ENCODE peak calls at places on chromosomes 7 and 10, in ten cellular contexts. One of them, this sample, is unnamed.
A peak's percentile ranks its signal among the peaks of the same experiment; 100 is the strongest.

GRCh38 chr10:103053659-103054581 is 135.8 kb downstream of the CNNM2 start:
- DNase-seq in RKO: peak; percentile 30
- DNase-seq in transverse colon: peak; percentile 51
- DNase-seq in hippocampal formation: peak; percentile 60
- DNase-seq in lower leg skin: peak; percentile 87
- DNase-seq in esophagus squamous epithelium: no peak
- DNase-seq in T-helper 9 cell: peak; percentile 15
- DNase-seq in heart right ventricle: peak; percentile 67
- DNase-seq in stimulated activated CD8-positive, alpha-beta memory T cell treated with anti-CD3 and anti-CD28 coated beads, Interleukin-2, amount 100 ng/mL, for 48 hours: peak; percentile 20
- DNase-seq in NCI-H748 treated with DMSO at 0.1 percent for 48 hours: no peak
- DNase-seq in this sample: peak; percentile 62

GRCh38 chr7:24971333-24972165 is 8.4 kb downstream of the OSBPL3 start:
- DNase-seq in RKO: no peak
- DNase-seq in transverse colon: no peak
- DNase-seq in hippocampal formation: no peak
- DNase-seq in lower leg skin: no peak
- DNase-seq in esophagus squamous epithelium: no peak
- DNase-seq in T-helper 9 cell: no peak
- DNase-seq in heart right ventricle: no peak
- DNase-seq in stimulated activated CD8-positive, alpha-beta memory T cell treated with anti-CD3 and anti-CD28 coated beads, Interleukin-2, amount 100 ng/mL, for 48 hours: no peak
- DNase-seq in NCI-H748 treated with DMSO at 0.1 percent for 48 hours: no peak
- DNase-seq in this sample: no peak

GRCh38 chr10:61897671-61898434 is 3.6 kb upstream of the ARID5B start:
- DNase-seq in RKO: peak; percentile 30
- DNase-seq in transverse colon: peak; percentile 54
- DNase-seq in hippocampal formation: peak; percentile 59
- DNase-seq in lower leg skin: no peak
- DNase-seq in esophagus squamous epithelium: no peak
- DNase-seq in T-helper 9 cell: no peak
- DNase-seq in heart right ventricle: peak; percentile 38
- DNase-seq in stimulated activated CD8-positive, alpha-beta memory T cell treated with anti-CD3 and anti-CD28 coated beads, Interleukin-2, amount 100 ng/mL, for 48 hours: no peak
- DNase-seq in NCI-H748 treated with DMSO at 0.1 percent for 48 hours: no peak
- DNase-seq in this sample: no peak

GRCh38 chr7:46710927-46711326 is 789.9 kb upstream of the IGFBP3 start:
- DNase-seq in RKO: no peak
- DNase-seq in transverse colon: no peak
- DNase-seq in hippocampal formation: no peak
- DNase-seq in lower leg skin: no peak
- DNase-seq in esophagus squamous epithelium: no peak
- DNase-seq in T-helper 9 cell: no peak
- DNase-seq in heart right ventricle: no peak
- DNase-seq in stimulated activated CD8-positive, alpha-beta memory T cell treated with anti-CD3 and anti-CD28 coated beads, Interleukin-2, amount 100 ng/mL, for 48 hours: no peak
- DNase-seq in NCI-H748 treated with DMSO at 0.1 percent for 48 hours: no peak
- DNase-seq in this sample: no peak

GRCh38 chr10:7193369-7193768 is 217.5 kb downstream of the SFMBT2 start:
- DNase-seq in RKO: no peak
- DNase-seq in transverse colon: no peak
- DNase-seq in hippocampal formation: no peak
- DNase-seq in lower leg skin: no peak
- DNase-seq in esophagus squamous epithelium: no peak
- DNase-seq in T-helper 9 cell: no peak
- DNase-seq in heart right ventricle: no peak
- DNase-seq in stimulated activated CD8-positive, alpha-beta memory T cell treated with anti-CD3 and anti-CD28 coated beads, Interleukin-2, amount 100 ng/mL, for 48 hours: peak; percentile 15
- DNase-seq in NCI-H748 treated with DMSO at 0.1 percent for 48 hours: no peak
- DNase-seq in this sample: no peak

GRCh38 chr7:27107901-27108381 is 5.5 kb upstream of the HOXA2 start:
- DNase-seq in RKO: no peak
- DNase-seq in transverse colon: no peak
- DNase-seq in hippocampal formation: no peak
- DNase-seq in lower leg skin: peak; percentile 83
- DNase-seq in esophagus squamous epithelium: no peak
- DNase-seq in T-helper 9 cell: no peak
- DNase-seq in heart right ventricle: no peak
- DNase-seq in stimulated activated CD8-positive, alpha-beta memory T cell treated with anti-CD3 and anti-CD28 coated beads, Interleukin-2, amount 100 ng/mL, for 48 hours: no peak
- DNase-seq in NCI-H748 treated with DMSO at 0.1 percent for 48 hours: no peak
- DNase-seq in this sample: no peak

GRCh38 chr10:22606164-22606614 is 108.2 kb downstream of the PIP4K2A start:
- DNase-seq in RKO: no peak
- DNase-seq in transverse colon: peak; percentile 56
- DNase-seq in hippocampal formation: no peak
- DNase-seq in lower leg skin: no peak
- DNase-seq in esophagus squamous epithelium: no peak
- DNase-seq in T-helper 9 cell: no peak
- DNase-seq in heart right ventricle: no peak
- DNase-seq in stimulated activated CD8-positive, alpha-beta memory T cell treated with anti-CD3 and anti-CD28 coated beads, Interleukin-2, amount 100 ng/mL, for 48 hours: no peak
- DNase-seq in NCI-H748 treated with DMSO at 0.1 percent for 48 hours: no peak
- DNase-seq in this sample: peak; percentile 88

GRCh38 chr10:97888641-97889262 is 39.1 kb downstream of the GOLGA7B start:
- DNase-seq in RKO: peak; percentile 57
- DNase-seq in transverse colon: peak; percentile 19
- DNase-seq in hippocampal formation: no peak
- DNase-seq in lower leg skin: no peak
- DNase-seq in esophagus squamous epithelium: no peak
- DNase-seq in T-helper 9 cell: no peak
- DNase-seq in heart right ventricle: no peak
- DNase-seq in stimulated activated CD8-positive, alpha-beta memory T cell treated with anti-CD3 and anti-CD28 coated beads, Interleukin-2, amount 100 ng/mL, for 48 hours: no peak
- DNase-seq in NCI-H748 treated with DMSO at 0.1 percent for 48 hours: peak; percentile 7
- DNase-seq in this sample: no peak

This sample was measured in GM12864.